ENCODE peak calls at places on chromosomes 13 and 19, in eight cellular contexts. One of them, this sample, is unnamed.

GRCh38 chr13:35518337-35518736 is 41.8 kb upstream of the MAB21L1 start:
- DNase-seq in GM10248: no peak
- DNase-seq in IMR-90: no peak
- DNase-seq in foreskin keratinocyte: no peak
- DNase-seq in astrocyte: no peak
- DNase-seq in suprapubic skin: no peak
- DNase-seq in ovary: no peak
- DNase-seq in PC-9: no peak
- DNase-seq in this sample: no peak

GRCh38 chr19:1365306-1365963 is 18.3 kb upstream of the NDUFS7 start:
- DNase-seq in GM10248: no peak
- DNase-seq in IMR-90: no peak
- DNase-seq in foreskin keratinocyte: no peak
- DNase-seq in astrocyte: no peak
- DNase-seq in suprapubic skin: no peak
- DNase-seq in ovary: no peak
- DNase-seq in PC-9: no peak
- DNase-seq in this sample: no peak

GRCh38 chr13:22232186-22232585 is 561.3 kb downstream of the FGF9 start:
- DNase-seq in GM10248: no peak
- DNase-seq in IMR-90: no peak
- DNase-seq in foreskin keratinocyte: no peak
- DNase-seq in astrocyte: no peak
- DNase-seq in suprapubic skin: no peak
- DNase-seq in ovary: no peak
- DNase-seq in PC-9: no peak
- DNase-seq in this sample: no peak

GRCh38 chr19:41265376-41266153 is 1.4 kb downstream of the HNRNPUL1 start:
- DNase-seq in GM10248: peak
- DNase-seq in IMR-90: peak
- DNase-seq in foreskin keratinocyte: peak
- DNase-seq in astrocyte: peak
- DNase-seq in suprapubic skin: no peak
- DNase-seq in ovary: no peak
- DNase-seq in PC-9: no peak
- DNase-seq in this sample: peak

GRCh38 chr19:38952395-38953165 is 21.8 kb downstream of the MRPS12 start:
- DNase-seq in GM10248: peak
- DNase-seq in IMR-90: peak
- DNase-seq in foreskin keratinocyte: peak
- DNase-seq in astrocyte: no peak
- DNase-seq in suprapubic skin: no peak
- DNase-seq in ovary: no peak
- DNase-seq in PC-9: peak
- DNase-seq in this sample: no peak

GRCh38 chr13:54845351-54845965 is 1816.8 kb downstream of the OLFM4 start:
- DNase-seq in GM10248: no peak
- DNase-seq in IMR-90: no peak
- DNase-seq in foreskin keratinocyte: no peak
- DNase-seq in astrocyte: no peak
- DNase-seq in suprapubic skin: no peak
- DNase-seq in ovary: no peak
- DNase-seq in PC-9: no peak
- DNase-seq in this sample: no peak

GRCh38 chr19:4567584-4568071 is 8.1 kb upstream of the SEMA6B start:
- DNase-seq in GM10248: no peak
- DNase-seq in IMR-90: peak
- DNase-seq in foreskin keratinocyte: no peak
- DNase-seq in astrocyte: no peak
- DNase-seq in suprapubic skin: no peak
- DNase-seq in ovary: peak
- DNase-seq in PC-9: no peak
- DNase-seq in this sample: peak

GRCh38 chr13:31151837-31152236 is 9.9 kb downstream of the HSPH1 start:
- DNase-seq in GM10248: no peak
- DNase-seq in IMR-90: no peak
- DNase-seq in foreskin keratinocyte: no peak
- DNase-seq in astrocyte: no peak
- DNase-seq in suprapubic skin: no peak
- DNase-seq in ovary: no peak
- DNase-seq in PC-9: no peak
- DNase-seq in this sample: no peak

GRCh38 chr13:43822969-43823368 is 36.2 kb upstream of the ENOX1 start:
- DNase-seq in GM10248: no peak
- DNase-seq in IMR-90: no peak
- DNase-seq in foreskin keratinocyte: peak
- DNase-seq in astrocyte: no peak
- DNase-seq in suprapubic skin: no peak
- DNase-seq in ovary: no peak
- DNase-seq in PC-9: no peak
- DNase-seq in this sample: no peak

GRCh38 chr13:30998548-30999140 is 66.2 kb downstream of the TEX26 start:
- DNase-seq in GM10248: no peak
- DNase-seq in IMR-90: peak
- DNase-seq in foreskin keratinocyte: peak
- DNase-seq in astrocyte: peak
- DNase-seq in suprapubic skin: no peak
- DNase-seq in ovary: peak
- DNase-seq in PC-9: no peak
- DNase-seq in this sample: no peak

GRCh38 chr13:49620170-49620621 is 8.1 kb upstream of the ARL11 start:
- DNase-seq in GM10248: peak
- DNase-seq in IMR-90: no peak
- DNase-seq in foreskin keratinocyte: no peak
- DNase-seq in astrocyte: no peak
- DNase-seq in suprapubic skin: no peak
- DNase-seq in ovary: peak
- DNase-seq in PC-9: no peak
- DNase-seq in this sample: peak

GRCh38 chr19:35049456-35049855 is 7.9 kb downstream of the HPN start:
- DNase-seq in GM10248: no peak
- DNase-seq in IMR-90: no peak
- DNase-seq in foreskin keratinocyte: no peak
- DNase-seq in astrocyte: no peak
- DNase-seq in suprapubic skin: no peak
- DNase-seq in ovary: no peak
- DNase-seq in PC-9: no peak
- DNase-seq in this sample: no peak

GRCh38 chr19:28494466-28494865 is 718.5 kb downstream of the UQCRFS1 start:
- DNase-seq in GM10248: no peak
- DNase-seq in IMR-90: no peak
- DNase-seq in foreskin keratinocyte: no peak
- DNase-seq in astrocyte: no peak
- DNase-seq in suprapubic skin: no peak
- DNase-seq in ovary: no peak
- DNase-seq in PC-9: no peak
- DNase-seq in this sample: no peak

GRCh38 chr13:30802953-30803478 is 67.7 kb downstream of the ALOX5AP start:
- DNase-seq in GM10248: peak
- DNase-seq in IMR-90: peak
- DNase-seq in foreskin keratinocyte: peak
- DNase-seq in astrocyte: no peak
- DNase-seq in suprapubic skin: peak
- DNase-seq in ovary: peak
- DNase-seq in PC-9: no peak
- DNase-seq in this sample: peak

GRCh38 chr19:4068058-4068966 is 1.6 kb upstream of the ZBTB7A start:
- DNase-seq in GM10248: no peak
- DNase-seq in IMR-90: no peak
- DNase-seq in foreskin keratinocyte: no peak
- DNase-seq in astrocyte: no peak
- DNase-seq in suprapubic skin: no peak
- DNase-seq in ovary: no peak
- DNase-seq in PC-9: no peak
- DNase-seq in this sample: no peak

GRCh38 chr13:103282571-103283450 is 216.6 kb upstream of the SLC10A2 start:
- DNase-seq in GM10248: no peak
- DNase-seq in IMR-90: peak
- DNase-seq in foreskin keratinocyte: peak
- DNase-seq in astrocyte: peak
- DNase-seq in suprapubic skin: no peak
- DNase-seq in ovary: no peak
- DNase-seq in PC-9: peak
- DNase-seq in this sample: no peak

GRCh38 chr19:31071157-31071855 is 277.9 kb downstream of the TSHZ3 start:
- DNase-seq in GM10248: no peak
- DNase-seq in IMR-90: no peak
- DNase-seq in foreskin keratinocyte: no peak
- DNase-seq in astrocyte: no peak
- DNase-seq in suprapubic skin: no peak
- DNase-seq in ovary: no peak
- DNase-seq in PC-9: no peak
- DNase-seq in this sample: no peak

DNA sequence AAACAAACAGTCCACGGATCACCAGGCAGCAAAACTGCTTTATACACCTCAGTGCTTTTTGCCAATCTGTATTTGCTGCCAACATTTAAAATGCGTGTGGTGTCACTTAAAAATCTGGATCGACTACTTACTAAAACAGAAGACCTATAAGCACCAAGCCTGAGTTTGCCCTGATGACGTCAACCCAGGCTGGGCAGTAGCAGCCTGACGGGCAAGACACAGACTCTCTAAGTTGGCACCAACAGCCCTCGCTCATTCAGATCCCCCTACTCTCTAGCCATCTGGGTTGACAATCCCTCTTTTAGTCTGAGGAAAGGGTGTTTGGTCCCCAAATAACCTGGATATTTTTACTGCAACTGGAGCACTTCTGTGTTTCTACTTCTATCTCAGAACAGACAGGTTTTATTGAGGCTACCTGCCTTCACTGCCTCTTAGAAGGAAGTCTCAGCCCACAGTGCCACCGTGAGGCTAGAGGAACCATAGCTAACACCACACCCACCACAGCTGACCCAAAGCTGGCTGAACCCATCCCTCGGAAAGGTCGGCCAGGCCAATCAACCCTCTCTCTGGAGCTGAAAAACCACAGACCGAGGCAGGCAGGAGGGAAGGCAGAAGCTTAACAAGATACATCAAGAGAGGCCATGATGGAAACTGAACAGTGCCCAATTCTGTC is 6.9 kb downstream of the SUGP2 start:
- DNase-seq in GM10248: no peak
- DNase-seq in IMR-90: no peak
- DNase-seq in foreskin keratinocyte: no peak
- DNase-seq in astrocyte: no peak
- DNase-seq in suprapubic skin: no peak
- DNase-seq in ovary: no peak
- DNase-seq in PC-9: no peak
- DNase-seq in this sample: no peak
- TF ChIP-seq CTCF in GM10248: peak
- TF ChIP-seq CTCF in IMR-90: no peak
- TF ChIP-seq CTCF in foreskin keratinocyte: peak
- TF ChIP-seq CTCF in astrocyte: no peak
- TF ChIP-seq CTCF in suprapubic skin: peak
- TF ChIP-seq CTCF in ovary: no peak
- TF ChIP-seq CTCF in PC-9: no peak
- TF ChIP-seq CTCF in this sample: no peak

GRCh38 chr13:60572855-60573254 is 175.8 kb downstream of the TDRD3 start:
- DNase-seq in GM10248: no peak
- DNase-seq in IMR-90: no peak
- DNase-seq in foreskin keratinocyte: no peak
- DNase-seq in astrocyte: no peak
- DNase-seq in suprapubic skin: no peak
- DNase-seq in ovary: no peak
- DNase-seq in PC-9: no peak
- DNase-seq in this sample: no peak

GRCh38 chr13:60571571-60571970 is 174.6 kb downstream of the TDRD3 start:
- DNase-seq in GM10248: no peak
- DNase-seq in IMR-90: no peak
- DNase-seq in foreskin keratinocyte: no peak
- DNase-seq in astrocyte: no peak
- DNase-seq in suprapubic skin: no peak
- DNase-seq in ovary: no peak
- DNase-seq in PC-9: no peak
- DNase-seq in this sample: no peak

GRCh38 chr13:60572003-60572792 is 175.2 kb downstream of the TDRD3 start:
- DNase-seq in GM10248: no peak
- DNase-seq in IMR-90: peak
- DNase-seq in foreskin keratinocyte: peak
- DNase-seq in astrocyte: peak
- DNase-seq in suprapubic skin: no peak
- DNase-seq in ovary: no peak
- DNase-seq in PC-9: peak
- DNase-seq in this sample: no peak

GRCh38 chr13:60577761-60578160 is 180.7 kb downstream of the TDRD3 start:
- DNase-seq in GM10248: no peak
- DNase-seq in IMR-90: no peak
- DNase-seq in foreskin keratinocyte: no peak
- DNase-seq in astrocyte: no peak
- DNase-seq in suprapubic skin: no peak
- DNase-seq in ovary: no peak
- DNase-seq in PC-9: no peak
- DNase-seq in this sample: no peak

DNA sequence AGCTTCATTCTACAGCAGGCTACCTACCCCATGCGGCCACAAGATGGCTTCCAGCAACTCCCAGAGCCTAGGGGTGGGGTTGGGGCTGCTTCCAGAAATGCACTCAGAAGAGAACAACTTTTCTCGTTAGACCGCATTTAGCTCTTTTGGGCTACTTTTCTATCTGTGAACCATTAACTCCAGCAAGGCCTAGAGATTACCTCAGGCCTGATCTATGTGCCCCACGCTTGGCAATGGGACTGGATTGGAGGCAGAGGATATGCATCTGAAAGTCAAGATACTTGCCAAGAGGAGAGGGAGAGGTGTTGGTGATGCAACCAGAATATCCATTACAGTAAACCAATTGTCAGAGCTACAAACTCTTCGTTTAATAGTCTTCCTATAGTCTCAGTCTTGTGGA is 177.7 kb downstream of the TDRD3 start:
- DNase-seq in GM10248: no peak
- DNase-seq in IMR-90: no peak
- DNase-seq in foreskin keratinocyte: no peak
- DNase-seq in astrocyte: no peak
- DNase-seq in suprapubic skin: no peak
- DNase-seq in ovary: no peak
- DNase-seq in PC-9: no peak
- DNase-seq in this sample: no peak
- TF ChIP-seq CTCF in GM10248: no peak
- TF ChIP-seq CTCF in IMR-90: no peak
- TF ChIP-seq CTCF in foreskin keratinocyte: no peak
- TF ChIP-seq CTCF in astrocyte: no peak
- TF ChIP-seq CTCF in suprapubic skin: no peak
- TF ChIP-seq CTCF in ovary: no peak
- TF ChIP-seq CTCF in PC-9: no peak
- TF ChIP-seq CTCF in this sample: no peak

GRCh38 chr19:14686411-14686810 is 3.4 kb upstream of the ZNF333 start:
- DNase-seq in GM10248: no peak
- DNase-seq in IMR-90: peak
- DNase-seq in foreskin keratinocyte: peak
- DNase-seq in astrocyte: no peak
- DNase-seq in suprapubic skin: no peak
- DNase-seq in ovary: no peak
- DNase-seq in PC-9: peak
- DNase-seq in this sample: no peak
- TF ChIP-seq CTCF in GM10248: peak
- TF ChIP-seq CTCF in IMR-90: peak
- TF ChIP-seq CTCF in foreskin keratinocyte: peak
- TF ChIP-seq CTCF in astrocyte: no peak
- TF ChIP-seq CTCF in suprapubic skin: no peak
- TF ChIP-seq CTCF in ovary: no peak
- TF ChIP-seq CTCF in PC-9: peak
- TF ChIP-seq CTCF in this sample: peak

GRCh38 chr13:64158910-64159309 is 2743.3 kb upstream of the PCDH20 start:
- DNase-seq in GM10248: no peak
- DNase-seq in IMR-90: peak
- DNase-seq in foreskin keratinocyte: peak
- DNase-seq in astrocyte: peak
- DNase-seq in suprapubic skin: no peak
- DNase-seq in ovary: no peak
- DNase-seq in PC-9: no peak
- DNase-seq in this sample: no peak

GRCh38 chr13:64154514-64154913 is 2738.9 kb upstream of the PCDH20 start:
- DNase-seq in GM10248: no peak
- DNase-seq in IMR-90: peak
- DNase-seq in foreskin keratinocyte: peak
- DNase-seq in astrocyte: peak
- DNase-seq in suprapubic skin: no peak
- DNase-seq in ovary: no peak
- DNase-seq in PC-9: no peak
- DNase-seq in this sample: no peak
- TF ChIP-seq CTCF in GM10248: no peak
- TF ChIP-seq CTCF in IMR-90: peak
- TF ChIP-seq CTCF in foreskin keratinocyte: peak
- TF ChIP-seq CTCF in astrocyte: no peak
- TF ChIP-seq CTCF in suprapubic skin: no peak
- TF ChIP-seq CTCF in ovary: no peak
- TF ChIP-seq CTCF in PC-9: peak
- TF ChIP-seq CTCF in this sample: no peak

This sample was measured in GM13977.